ENCODE peak calls at places on chromosomes 3 and 15, in seven cellular contexts. H, K, Y, M, W, U and R are unnamed samples.

GRCh38 chr3:115651089-115651488 is 27.8 kb downstream of the GAP43 start:
- DNase-seq in H (no peak), K (no peak), Y (no peak), M (no peak), W (no peak), U (no peak), R (no peak)

GRCh38 chr3:128841926-128842920 is 37.2 kb upstream of the ACAD9 start:
- DNase-seq in H (no peak), K (no peak), Y (no peak), M (no peak), W (no peak), U (no peak), R (no peak)

GRCh38 chr15:54482251-54482650 is 504.0 kb downstream of the UNC13C start:
- DNase-seq in H (no peak), K (no peak), Y (no peak), M (no peak), W (no peak), U (no peak), R (no peak)

GRCh38 chr3:65894679-65895078 is 144.0 kb downstream of the MAGI1 start:
- DNase-seq in H (no peak), K (no peak), Y (no peak), M (no peak), W (peak), U (no peak), R (peak)

GRCh38 chr15:64068133-64068532 is 21.8 kb upstream of the DAPK2 start:
- DNase-seq in H (no peak), K (no peak), Y (no peak), M (no peak), W (no peak), U (no peak), R (no peak)

GRCh38 chr3:12170207-12170606 is 11.5 kb upstream of the TIMP4 start:
- DNase-seq in H (no peak), K (no peak), Y (no peak), M (no peak), W (peak), U (no peak), R (no peak)

GRCh38 chr3:181773921-181774320 is 62.2 kb downstream of the SOX2 start:
- DNase-seq in H (no peak), K (no peak), Y (no peak), M (no peak), W (no peak), U (no peak), R (no peak)

GRCh38 chr3:37993811-37994638 is 3.4 kb downstream of the VILL start:
- DNase-seq in H (peak), K (peak), Y (peak), M (peak), W (peak), U (no peak), R (no peak)

GRCh38 chr3:57977755-57978715 is 30.2 kb upstream of the FLNB start:
- DNase-seq in H (no peak), K (no peak), Y (no peak), M (no peak), W (no peak), U (peak), R (no peak)

GRCh38 chr15:29857196-29857595 is 34.9 kb upstream of the TJP1 start:
- DNase-seq in H (peak), K (no peak), Y (no peak), M (no peak), W (peak), U (no peak), R (no peak)

GRCh38 chr3:55629432-55629831 is 142.3 kb upstream of the WNT5A start:
- DNase-seq in H (no peak), K (no peak), Y (no peak), M (no peak), W (peak), U (no peak), R (no peak)

GRCh38 chr15:66782785-66783184 is 80.7 kb downstream of the SMAD6 start:
- DNase-seq in H (no peak), K (no peak), Y (no peak), M (no peak), W (no peak), U (no peak), R (no peak)

GRCh38 chr15:91710072-91710471 is 143.4 kb upstream of the SLCO3A1 start:
- DNase-seq in H (no peak), K (no peak), Y (no peak), M (no peak), W (peak), U (no peak), R (no peak)

GRCh38 chr3:158456114-158456513 is 114.9 kb upstream of the MLF1 start:
- DNase-seq in H (no peak), K (no peak), Y (no peak), M (no peak), W (peak), U (no peak), R (no peak)

GRCh38 chr3:194249323-194250103 is 101.6 kb downstream of the CPN2 start:
- DNase-seq in H (peak), K (no peak), Y (no peak), M (no peak), W (no peak), U (no peak), R (no peak)

GRCh38 chr3:157134620-157135191 is 25.2 kb downstream of the CCNL1 start:
- DNase-seq in H (no peak), K (no peak), Y (no peak), M (no peak), W (peak), U (peak), R (no peak)
- H3K27ac ChIP-seq in H (no peak), K (no peak), Y (peak), M (no peak), W (no peak), U (peak), R (peak)

GRCh38 chr3:79337798-79338197 is 430.0 kb downstream of the ROBO1 start:
- DNase-seq in H (no peak), K (no peak), Y (no peak), M (no peak), W (no peak), U (no peak), R (no peak)
- H3K27ac ChIP-seq in H (no peak), K (no peak), Y (no peak), M (no peak), W (no peak), U (no peak), R (no peak)

GRCh38 chr3:189292667-189293478 is 121.1 kb downstream of the TPRG1 start:
- DNase-seq in H (peak), K (no peak), Y (no peak), M (no peak), W (no peak), U (no peak), R (no peak)

GRCh38 chr3:189286188-189286587 is 114.4 kb downstream of the TPRG1 start:
- DNase-seq in H (no peak), K (no peak), Y (no peak), M (no peak), W (no peak), U (no peak), R (no peak)

GRCh38 chr3:189282751-189283150 is 111.0 kb downstream of the TPRG1 start:
- DNase-seq in H (no peak), K (no peak), Y (no peak), M (no peak), W (peak), U (no peak), R (no peak)

GRCh38 chr3:189289251-189289650 is 117.5 kb downstream of the TPRG1 start:
- DNase-seq in H (no peak), K (no peak), Y (no peak), M (no peak), W (no peak), U (no peak), R (no peak)

DNA sequence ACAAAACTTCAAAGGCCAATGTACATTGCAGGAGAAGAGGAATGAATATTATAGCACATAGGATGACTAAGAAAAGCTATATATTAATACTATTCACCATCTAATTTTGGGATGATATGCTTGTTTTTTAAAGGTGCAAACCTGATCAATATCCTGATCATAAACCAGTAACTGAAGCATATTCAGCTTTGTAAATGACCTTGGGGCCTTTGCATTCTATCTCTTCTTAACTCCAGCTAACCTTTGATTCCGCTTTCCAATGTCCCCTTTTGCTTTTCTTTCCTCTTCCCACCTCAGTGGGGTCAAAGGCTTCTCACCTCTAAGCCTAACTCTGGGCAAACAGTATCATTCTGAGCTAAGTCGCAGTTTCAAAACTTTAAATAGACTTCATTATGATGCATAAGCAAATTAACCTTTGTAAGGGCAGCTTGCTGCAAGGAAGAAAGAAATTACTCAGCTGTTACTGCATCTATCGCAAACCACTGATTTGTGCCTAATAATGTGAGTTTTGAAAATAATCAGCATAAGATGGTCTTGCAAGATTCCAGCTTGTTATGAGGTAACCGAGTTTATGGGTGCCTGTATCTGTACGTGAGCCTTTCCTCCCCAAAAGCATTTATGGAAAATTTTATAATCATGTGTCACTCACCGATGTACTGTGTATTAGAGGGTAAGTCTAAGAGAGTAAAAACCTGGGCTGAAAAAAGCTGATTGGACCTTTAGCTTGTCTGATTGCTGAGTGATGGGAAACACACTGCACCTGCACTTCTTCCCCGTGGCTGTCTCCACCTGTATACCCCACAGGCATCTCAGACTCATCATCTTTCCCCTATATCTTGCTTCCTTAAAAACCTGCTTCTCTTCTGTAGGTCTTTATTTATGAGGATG is 116.8 kb downstream of the TPRG1 start:
- DNase-seq in H (no peak), K (no peak), Y (no peak), M (no peak), W (no peak), U (no peak), R (no peak)
- H3K27ac ChIP-seq in H (no peak), K (no peak), Y (no peak), M (no peak), W (no peak), U (no peak), R (no peak)

GRCh38 chr15:45635763-45636292 is 999 bp downstream of the SQOR start:
- DNase-seq in H (no peak), K (no peak), Y (no peak), M (no peak), W (no peak), U (no peak), R (no peak)
- H3K27ac ChIP-seq in H (no peak), K (no peak), Y (peak), M (peak), W (no peak), U (no peak), R (peak)

GRCh38 chr15:38054488-38054887 is 120.0 kb downstream of the TMCO5A start:
- DNase-seq in H (no peak), K (no peak), Y (no peak), M (no peak), W (peak), U (no peak), R (no peak)

GRCh38 chr15:38061856-38062649 is 127.6 kb downstream of the TMCO5A start:
- DNase-seq in H (no peak), K (no peak), Y (no peak), M (no peak), W (peak), U (no peak), R (no peak)

GRCh38 chr15:38062679-38063078 is 128.2 kb downstream of the TMCO5A start:
- DNase-seq in H (no peak), K (no peak), Y (no peak), M (no peak), W (no peak), U (no peak), R (no peak)

GRCh38 chr15:38059665-38060064 is 125.2 kb downstream of the TMCO5A start:
- DNase-seq in H (no peak), K (no peak), Y (no peak), M (no peak), W (peak), U (no peak), R (no peak)

DNA sequence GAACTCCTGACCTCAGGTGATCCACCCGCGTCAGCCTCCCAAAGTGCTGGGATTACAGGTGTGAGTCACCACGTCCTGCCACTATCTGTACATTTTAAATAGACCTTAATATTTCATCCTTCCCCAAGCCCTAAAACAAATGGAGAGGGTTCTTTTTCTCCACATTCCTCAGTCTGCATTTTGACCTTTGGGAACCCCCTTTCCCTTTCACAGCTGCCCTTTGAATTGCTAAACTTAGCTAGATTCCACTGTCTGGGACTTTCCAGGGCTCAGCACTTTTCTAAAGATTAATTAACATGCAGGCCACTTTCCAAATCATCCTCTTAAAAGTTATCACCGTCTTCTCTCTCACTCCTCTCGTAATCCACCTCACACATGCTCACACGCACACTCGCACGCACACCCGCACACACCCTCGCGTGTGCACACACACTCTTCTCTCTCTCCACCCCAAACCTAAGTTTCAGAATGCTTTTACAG is 124.2 kb downstream of the TMCO5A start:
- DNase-seq in H (no peak), K (peak), Y (no peak), M (no peak), W (peak), U (no peak), R (no peak)
- H3K27ac ChIP-seq in H (no peak), K (peak), Y (no peak), M (no peak), W (no peak), U (no peak), R (no peak)

GRCh38 chr15:65305144-65305758 is 774 bp downstream of the RNU5B-1 start:
- DNase-seq in H (no peak), K (no peak), Y (no peak), M (no peak), W (no peak), U (no peak), R (peak)
- H3K27ac ChIP-seq in H (peak), K (peak), Y (peak), M (peak), W (no peak), U (peak), R (peak)

DNA sequence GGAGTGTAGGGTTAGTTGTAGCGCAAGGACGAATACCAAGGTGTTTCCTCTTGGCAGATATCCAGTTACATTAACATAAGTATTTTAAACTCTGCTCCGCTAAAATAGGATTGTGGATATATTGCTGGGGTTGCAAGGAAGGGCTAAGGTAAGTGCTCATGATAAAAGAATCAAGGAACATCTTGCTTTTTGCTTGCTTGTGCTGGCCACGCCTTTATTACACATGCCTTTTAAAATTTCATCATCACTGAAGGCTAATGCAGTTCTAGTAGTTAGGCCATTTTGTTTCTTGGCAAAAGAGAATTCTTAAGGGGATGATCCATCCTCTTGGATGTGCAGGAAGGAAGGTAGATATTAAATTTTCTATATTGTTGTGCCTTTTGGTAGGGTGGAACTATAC is 415.6 kb upstream of the TPM1 start:
- DNase-seq in H (no peak), K (no peak), Y (no peak), M (no peak), W (no peak), U (no peak), R (no peak)
- H3K27ac ChIP-seq in H (no peak), K (no peak), Y (no peak), M (no peak), W (no peak), U (no peak), R (peak)